ENCODE peak calls at places on chromosomes 5 and 9, in eight cellular contexts. V is lung, I is endothelial cell of umbilical vein, U is GM23338, B is heart left ventricle, D is A549, M is neural progenitor cell, W is prostate gland. P is an unnamed sample.

GRCh38 chr5:175657593-175658271 is at the start of gene HRH2:
- DNase-seq in D (peak; percentile 60), W (no peak), I (no peak), B (peak; percentile 71), V (no peak), U (peak; percentile 78), M (peak; percentile 56), P (no peak)

GRCh38 chr5:98767563-98767962 is 5.9 kb upstream of the RGMB start:
- DNase-seq in B (no peak), I (no peak), D (no peak), M (peak; percentile 34), U (peak; percentile 62), V (no peak), W (no peak), P (no peak)

GRCh38 chr5:143673676-143674468 is 138.1 kb upstream of the HMHB1 start:
- DNase-seq in V (no peak), B (no peak), I (no peak), W (peak; percentile 22), U (no peak), M (no peak), D (no peak), P (no peak)

GRCh38 chr9:87206064-87206661 is 258.9 kb upstream of the GAS1 start:
- DNase-seq in U (no peak), V (no peak), B (no peak), W (no peak), I (no peak), D (no peak), M (no peak), P (no peak)

GRCh38 chr5:87074934-87075541 is 192.6 kb upstream of the RASA1 start:
- DNase-seq in U (no peak), V (no peak), D (no peak), B (no peak), W (no peak), M (peak; percentile 2), I (no peak), P (peak; percentile 11)

GRCh38 chr9:96565684-96566360 is 53.8 kb downstream of the CDC14B start:
- DNase-seq in I (no peak), D (peak; percentile 15), V (no peak), B (no peak), W (no peak), M (peak; percentile 7), U (peak; percentile 48), P (no peak)

GRCh38 chr9:121242219-121242954 is 25.6 kb upstream of the GSN start:
- DNase-seq in B (no peak), W (no peak), M (no peak), U (no peak), V (no peak), I (no peak), D (no peak), P (no peak)

GRCh38 chr5:178380086-178380485 is 147.5 kb upstream of the PHYKPL start:
- DNase-seq in I (no peak), U (no peak), B (no peak), W (no peak), M (no peak), V (no peak), D (no peak), P (no peak)

GRCh38 chr9:17694336-17694735 is 115.5 kb downstream of the SH3GL2 start:
- DNase-seq in M (no peak), B (no peak), V (no peak), D (no peak), U (no peak), W (no peak), I (no peak), P (no peak)

GRCh38 chr5:5494489-5495402 is 72.3 kb downstream of the ICE1 start:
- DNase-seq in W (peak; percentile 28), I (peak; percentile 29), U (peak; percentile 96), M (peak; percentile 94), V (peak; percentile 89), B (peak; percentile 74), D (no peak), P (no peak)

GRCh38 chr5:134257176-134257575 is 31.3 kb upstream of the PPP2CA start:
- DNase-seq in I (no peak), B (no peak), V (no peak), M (no peak), D (no peak), W (no peak), U (no peak), P (no peak)

GRCh38 chr9:127035423-127035822 is 87.0 kb downstream of the ANGPTL2 start:
- DNase-seq in D (no peak), M (no peak), V (peak; percentile 48), W (no peak), B (peak; percentile 80), I (no peak), U (no peak), P (no peak)

GRCh38 chr9:120928015-120928719 is 1.6 kb upstream of the TRAF1 start:
- DNase-seq in M (peak; percentile 39), B (peak; percentile 59), V (peak; percentile 58), W (peak; percentile 36), I (peak; percentile 62), D (no peak), U (peak; percentile 68), P (no peak)

GRCh38 chr9:114016101-114016500 is 62.0 kb downstream of the AMBP start:
- DNase-seq in W (no peak), V (no peak), M (no peak), U (no peak), I (no peak), B (no peak), D (no peak), P (no peak)

GRCh38 chr5:66882592-66883227 is 286.5 kb downstream of the MAST4 start:
- DNase-seq in M (no peak), U (no peak), W (no peak), D (peak; percentile 33), V (no peak), B (no peak), I (peak; percentile 48), P (no peak)

GRCh38 chr9:70448904-70449303 is 34.4 kb upstream of the KLF9 start:
- DNase-seq in B (no peak), V (no peak), I (no peak), D (no peak), M (no peak), U (no peak), W (no peak), P (no peak)

GRCh38 chr5:98938459-98938858 is 9.7 kb upstream of the CHD1 start:
- DNase-seq in M (peak; percentile 44), D (no peak), V (no peak), I (peak; percentile 33), U (peak; percentile 11), B (no peak), W (no peak), P (no peak)

GRCh38 chr9:120438111-120438510 is 141.9 kb downstream of the CDK5RAP2 start:
- DNase-seq in W (no peak), B (no peak), I (peak; percentile 70), D (no peak), V (no peak), M (no peak), U (no peak), P (no peak)

GRCh38 chr5:81751836-81752643 is 1.1 kb upstream of the SSBP2 start:
- DNase-seq in V (no peak), D (no peak), B (no peak), U (peak; percentile 55), I (peak; percentile 15), W (peak; percentile 34), M (peak; percentile 75), P (peak; percentile 59)

GRCh38 chr5:109619024-109619460 is 70.7 kb upstream of the MAN2A1 start:
- DNase-seq in M (no peak), B (no peak), V (no peak), W (no peak), U (no peak), D (no peak), I (no peak), P (no peak)

GRCh38 chr9:127572961-127573727 is 38.9 kb upstream of the STXBP1 start:
- DNase-seq in B (no peak), M (no peak), I (no peak), V (no peak), W (no peak), D (no peak), U (no peak), P (no peak)

GRCh38 chr9:20760246-20760901 is 76.3 kb downstream of the FOCAD start:
- DNase-seq in V (no peak), B (no peak), W (no peak), U (no peak), D (no peak), M (no peak), I (peak; percentile 88), P (no peak)

GRCh38 chr5:6490693-6491092 is 42.0 kb downstream of the UBE2QL1 start:
- DNase-seq in U (no peak), V (no peak), I (no peak), D (no peak), B (no peak), W (no peak), M (no peak), P (no peak)

GRCh38 chr9:37876376-37876775 is 27.6 kb downstream of the SLC25A51 start:
- DNase-seq in B (no peak), D (no peak), W (no peak), I (no peak), M (no peak), U (no peak), V (no peak), P (no peak)

GRCh38 chr5:172852490-172853354 is 18.7 kb downstream of the ERGIC1 start:
- DNase-seq in V (no peak), I (no peak), U (no peak), M (no peak), B (no peak), D (no peak), W (no peak), P (no peak)

GRCh38 chr5:56054651-56055050 is 59.9 kb upstream of the IL6ST start:
- DNase-seq in B (no peak), W (no peak), I (no peak), D (no peak), U (no peak), V (no peak), M (no peak), P (no peak)
- H3K4me1 ChIP-seq in B (peaks cover 2% of the 10 kb centered on the region), W (peaks cover 3% of the 10 kb centered on the region), I (peaks cover 23% of the 10 kb centered on the region), D (peaks cover 42% of the 10 kb centered on the region), U (no peaks in the 10 kb centered on the region), V (peaks cover 6% of the 10 kb centered on the region), M (no peaks in the 10 kb centered on the region), P (no peaks in the 10 kb centered on the region)

DNA sequence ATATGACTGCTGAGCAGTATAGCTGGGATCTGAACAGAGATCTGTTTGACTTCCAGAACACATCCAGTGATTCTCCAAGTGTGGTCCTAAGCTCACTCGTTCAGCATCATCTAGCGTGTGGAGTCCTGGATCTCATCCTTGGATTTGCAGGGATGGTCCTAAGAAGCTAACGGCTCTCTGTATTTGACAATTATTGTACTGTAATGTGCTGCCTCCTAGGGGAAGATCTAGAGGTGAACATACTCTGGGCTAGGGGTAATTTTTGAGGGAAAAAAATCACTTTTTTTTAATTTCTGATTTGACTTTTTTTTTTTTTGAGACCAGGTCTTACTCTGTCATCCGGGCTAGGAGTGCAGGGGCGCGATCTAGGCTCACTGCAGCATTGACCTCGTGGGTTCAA is 1.5 kb downstream of the SLC26A2 start:
- DNase-seq in U (peak; percentile 47), D (peak; percentile 80), M (peak; percentile 27), B (no peak), W (no peak), V (no peak), I (peak; percentile 64), P (peak; percentile 43)
- H3K4me3 ChIP-seq in U (peak overlapping the region; percentile 89), D (peak overlapping the region; percentile 81), M (no peak overlapping the region), B (no peak overlapping the region), W (no peak overlapping the region), V (no peak overlapping the region), I (no peak overlapping the region), P (peak overlapping the region; percentile 76)

GRCh38 chr5:14213813-14214585 is 70.9 kb downstream of the TRIO start:
- DNase-seq in D (no peak), M (peak; percentile 28), W (no peak), U (no peak), I (no peak), B (no peak), V (no peak), P (no peak)
- H3K4me1 ChIP-seq in D (peaks cover 90% of the 10 kb centered on the region), M (peaks cover 55% of the 10 kb centered on the region), W (peaks cover 11% of the 10 kb centered on the region), U (peaks cover 68% of the 10 kb centered on the region), I (peaks cover 22% of the 10 kb centered on the region), B (no peaks in the 10 kb centered on the region), V (peaks cover 18% of the 10 kb centered on the region), P (peaks cover 10% of the 10 kb centered on the region)

GRCh38 chr9:134272302-134273023 is 53.8 kb upstream of the RXRA start:
- DNase-seq in D (no peak), M (no peak), B (no peak), I (no peak), U (no peak), W (no peak), V (no peak), P (peak; percentile 17)
- H3K4me3 ChIP-seq in D (no peak overlapping the region), M (no peak overlapping the region), B (no peak overlapping the region), I (no peak overlapping the region), U (no peak overlapping the region), W (no peak overlapping the region), V (no peak overlapping the region), P (no peak overlapping the region)